ENCODE peak calls at places on chromosomes 11 and 22, in nine cellular contexts. G, Q, P, F, J, L, Z, O and U are unnamed samples.
A peak's percentile ranks its signal among the peaks of the same experiment; 100 is the strongest.

GRCh38 chr11:69583068-69583467 is 57.9 kb upstream of the CCND1 start:
- DNase-seq in G (no peak), L (no peak), F (no peak), Q (no peak), P (no peak), Z (no peak), O (no peak), J (no peak), U (no peak)

GRCh38 chr11:120062561-120062930 is 75.4 kb downstream of the TRIM29 start:
- DNase-seq in G (no peak), L (no peak), P (no peak), O (no peak), J (no peak), Z (no peak), Q (no peak), F (no peak), U (no peak)

GRCh38 chr11:71298761-71299181 is 46.4 kb upstream of the SHANK2 start:
- DNase-seq in J (peak; percentile 2), P (no peak), G (no peak), O (no peak), F (peak; percentile 53), Z (no peak), Q (no peak), L (no peak), U (no peak)

GRCh38 chr11:18527512-18527911 is 770 bp upstream of the TSG101 start:
- DNase-seq in O (no peak), Q (no peak), Z (no peak), F (no peak), J (no peak), G (no peak), L (peak; percentile 43), P (no peak), U (peak; percentile 62)

GRCh38 chr11:67344264-67344663 is 9.1 kb downstream of the POLD4 start:
- DNase-seq in L (no peak), F (no peak), J (no peak), Z (no peak), O (no peak), P (no peak), G (no peak), Q (no peak), U (no peak)

GRCh38 chr11:45045692-45046471 is 95.2 kb upstream of the TP53I11 start:
- DNase-seq in F (peak; percentile 72), J (no peak), G (peak; percentile 74), Q (peak; percentile 51), Z (no peak), L (peak; percentile 50), P (peak; percentile 59), O (no peak), U (no peak)

GRCh38 chr11:84383571-84383970 is 1097.4 kb upstream of the CCDC90B start:
- DNase-seq in G (no peak), O (no peak), P (peak; percentile 38), Z (no peak), Q (no peak), L (no peak), J (no peak), F (no peak), U (no peak)

GRCh38 chr11:1748467-1749019 is 1.9 kb downstream of the IFITM10 start:
- DNase-seq in P (peak; percentile 50), L (no peak), O (no peak), Z (no peak), F (peak; percentile 67), G (peak; percentile 52), J (no peak), Q (no peak), U (no peak)

GRCh38 chr22:34111210-34111824 is 191.0 kb upstream of the LARGE1 start:
- DNase-seq in L (no peak), G (no peak), P (peak; percentile 34), J (no peak), Z (no peak), Q (no peak), F (no peak), O (no peak), U (no peak)

GRCh38 chr11:8807544-8808225 is 103.3 kb upstream of the AKIP1 start:
- DNase-seq in Z (no peak), O (no peak), J (no peak), Q (peak; percentile 63), P (peak; percentile 53), F (no peak), G (no peak), L (peak; percentile 93), U (peak; percentile 68)

GRCh38 chr11:64157987-64158386 is 7.9 kb downstream of the MACROD1 start:
- DNase-seq in G (no peak), F (no peak), L (no peak), Z (no peak), J (no peak), P (no peak), O (no peak), Q (no peak), U (no peak)

GRCh38 chr11:94638902-94639373 is 71.8 kb downstream of the PIWIL4 start:
- DNase-seq in P (no peak), G (no peak), L (peak; percentile 50), F (no peak), J (peak; percentile 44), Q (no peak), O (no peak), Z (no peak), U (peak; percentile 25)

GRCh38 chr11:125005491-125005890 is 51.5 kb downstream of the CCDC15 start:
- DNase-seq in F (no peak), J (no peak), Q (no peak), L (no peak), O (no peak), Z (no peak), P (no peak), G (no peak), U (no peak)

GRCh38 chr11:102006835-102007566 is 40.2 kb upstream of the CFAP300 start:
- DNase-seq in P (no peak), Q (no peak), G (no peak), J (no peak), L (no peak), F (no peak), Z (no peak), O (no peak), U (no peak)

DNA sequence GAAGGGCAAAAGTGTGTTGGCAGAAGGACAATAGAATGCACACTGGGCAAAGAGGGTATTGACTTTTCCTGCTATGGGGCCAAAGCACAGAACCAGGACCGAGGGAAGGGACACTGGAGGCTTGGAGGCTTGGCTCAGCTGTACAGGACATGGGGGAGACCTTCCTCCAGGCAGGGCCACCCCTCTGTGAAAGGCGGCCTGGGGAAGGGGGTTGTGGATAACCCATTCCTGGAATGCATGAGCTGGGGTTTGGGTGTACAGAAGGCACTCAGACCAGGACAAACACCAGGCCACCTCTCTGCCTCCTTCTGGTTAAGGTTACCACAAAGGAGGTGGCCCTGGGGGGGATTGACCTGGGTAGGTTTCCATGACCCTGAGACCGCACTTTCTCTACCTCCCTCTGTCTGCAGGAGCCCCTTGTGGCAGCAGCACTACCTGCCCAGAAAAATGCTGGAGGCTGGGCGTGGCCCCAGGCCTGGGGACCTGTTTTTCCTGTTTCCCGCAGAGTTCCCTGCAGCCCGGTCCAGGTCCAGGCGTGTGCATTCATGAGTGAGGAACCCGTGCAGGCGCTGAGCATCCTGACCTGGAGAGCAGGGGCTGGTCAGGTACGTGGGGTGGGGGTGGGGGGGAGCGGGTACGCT is 9.6 kb downstream of the P2RY2 start:
- DNase-seq in Z (no peak), G (peak; percentile 84), Q (no peak), L (no peak), J (peak; percentile 86), P (peak; percentile 11), F (peak; percentile 55), O (no peak), U (no peak)
- TF ChIP-seq CTCF in Z (no peak), G (no peak), Q (no peak), L (no peak), J (peak; percentile 78), P (no peak), F (no peak), O (no peak), U (no peak)

DNA sequence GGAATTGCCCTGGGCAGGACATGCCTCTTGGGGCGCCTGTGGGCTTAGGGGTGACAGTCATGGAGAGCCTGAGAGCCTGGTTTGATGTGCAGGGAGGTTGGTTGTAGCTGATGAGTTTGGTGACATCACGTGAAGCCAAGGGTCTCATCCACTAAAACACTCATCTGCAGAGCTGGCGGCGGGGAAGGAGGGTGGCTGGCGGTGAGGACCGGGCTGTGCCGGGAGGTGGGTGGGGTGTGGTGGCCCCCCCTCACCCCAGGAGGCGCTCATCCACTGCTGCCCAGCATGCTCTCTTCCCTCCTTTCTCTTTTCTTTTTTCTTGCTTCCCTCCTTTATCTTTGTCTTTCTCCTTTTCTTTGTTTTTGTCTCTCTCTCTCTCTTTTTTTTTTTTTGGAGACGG is 49.0 kb downstream of the GRAMD4 start:
- DNase-seq in O (no peak), P (no peak), J (no peak), Q (no peak), G (no peak), F (no peak), Z (no peak), L (no peak), U (no peak)
- H3K36me3 ChIP-seq in O (no peaks in the 10 kb centered on the region), P (peaks cover 72% of the 10 kb centered on the region), J (no peaks in the 10 kb centered on the region), Q (no peaks in the 10 kb centered on the region), G (peaks cover 84% of the 10 kb centered on the region), F (peaks cover 29% of the 10 kb centered on the region), Z (no peaks in the 10 kb centered on the region), L (peaks cover 60% of the 10 kb centered on the region), U (peaks cover 3% of the 10 kb centered on the region)

GRCh38 chr11:134069426-134069921 is 602 bp downstream of the JAM3 start:
- DNase-seq in L (peak; percentile 31), G (no peak), F (no peak), J (no peak), O (no peak), Z (no peak), P (peak; percentile 44), Q (peak; percentile 34), U (no peak)

GRCh38 chr11:134069996-134070845 is 1.3 kb downstream of the JAM3 start:
- DNase-seq in Z (no peak), Q (no peak), F (no peak), L (no peak), J (no peak), G (no peak), O (no peak), P (no peak), U (no peak)

GRCh38 chr11:134071306-134071705 is 2.4 kb downstream of the JAM3 start:
- DNase-seq in G (no peak), P (no peak), L (no peak), F (no peak), Q (no peak), J (no peak), O (no peak), Z (no peak), U (no peak)

GRCh38 chr11:134074346-134074745 is 5.5 kb downstream of the JAM3 start:
- DNase-seq in Q (no peak), P (no peak), L (no peak), Z (no peak), G (no peak), J (no peak), F (no peak), O (no peak), U (no peak)

GRCh38 chr11:134071766-134072403 is 3.0 kb downstream of the JAM3 start:
- DNase-seq in F (no peak), J (no peak), O (no peak), Q (no peak), G (no peak), L (peak; percentile 16), P (no peak), Z (no peak), U (no peak)
- TF ChIP-seq CTCF in F (no peak), J (no peak), O (no peak), Q (no peak), G (no peak), L (no peak), P (no peak), Z (no peak), U (no peak)

GRCh38 chr11:3745161-3745560 is 52.2 kb downstream of the NUP98 start:
- DNase-seq in Q (no peak), Z (no peak), O (no peak), L (no peak), F (no peak), G (no peak), J (peak; percentile 25), P (no peak), U (no peak)
- H3K36me3 ChIP-seq in Q (peaks cover 4% of the 10 kb centered on the region), Z (peaks cover 23% of the 10 kb centered on the region), O (peaks cover 18% of the 10 kb centered on the region), L (peaks cover 29% of the 10 kb centered on the region), F (peaks cover 74% of the 10 kb centered on the region), G (peaks cover 96% of the 10 kb centered on the region), J (no peaks in the 10 kb centered on the region), P (peaks cover 76% of the 10 kb centered on the region), U (peaks cover 4% of the 10 kb centered on the region)